ENCODE peak calls at places on chromosomes 11 and 22, in nine cellular contexts. P, H, G, U, C, K, T, F and X are unnamed samples. For H3K9me3 and H3K4me1, the result is how much of the 10 kb centered on the place peaks cover.

GRCh38 chr11:121248496-121248895 is 44.1 kb upstream of the SC5D start:
- DNase-seq in T (no peak), K (no peak), U (no peak), G (no peak), P (no peak), F (no peak), H (no peak), C (no peak), X (no peak)

GRCh38 chr11:65890324-65891179 is at the start of gene CCDC85B:
- DNase-seq in P (peak), H (peak), F (peak), T (peak), U (peak), K (peak), C (peak), G (peak), X (peak)

GRCh38 chr11:78365381-78365792 is 52.2 kb downstream of the GAB2 start:
- DNase-seq in F (no peak), T (no peak), P (no peak), K (no peak), C (no peak), U (no peak), G (no peak), H (no peak), X (no peak)

GRCh38 chr22:31637938-31638618 is 23.9 kb downstream of the PISD start:
- DNase-seq in K (no peak), U (no peak), G (peak), F (no peak), P (no peak), C (no peak), T (no peak), H (peak), X (no peak)

GRCh38 chr22:49712195-49712791 is 115.4 kb downstream of the BRD1 start:
- DNase-seq in P (no peak), K (no peak), T (no peak), G (no peak), F (no peak), U (no peak), C (no peak), H (no peak), X (no peak)

GRCh38 chr22:27100789-27101188 is 443.4 kb downstream of the MIAT start:
- DNase-seq in K (no peak), F (no peak), G (no peak), T (peak), H (no peak), P (no peak), U (no peak), C (no peak), X (no peak)

GRCh38 chr11:111668980-111669379 is 66.7 kb downstream of the SIK2 start:
- DNase-seq in T (no peak), U (no peak), P (no peak), H (no peak), G (no peak), F (no peak), C (no peak), K (no peak), X (no peak)

GRCh38 chr11:6705905-6706535 is 22.9 kb upstream of the MRPL17 start:
- DNase-seq in U (peak), H (peak), T (peak), G (peak), C (peak), P (peak), F (peak), K (no peak), X (no peak)

GRCh38 chr11:120235024-120235628 is 4.8 kb upstream of the POU2F3 start:
- DNase-seq in F (peak), H (no peak), U (no peak), T (peak), P (peak), C (no peak), G (peak), K (peak), X (no peak)

GRCh38 chr11:79493555-79494171 is 52.8 kb upstream of the TENM4 start:
- DNase-seq in F (peak), H (peak), T (peak), U (peak), C (peak), G (peak), K (peak), P (peak), X (no peak)

GRCh38 chr11:35927730-35928129 is 16.1 kb upstream of the LDLRAD3 start:
- DNase-seq in P (peak), G (peak), U (peak), T (peak), C (peak), K (peak), H (peak), F (peak), X (peak)

GRCh38 chr11:33320814-33321330 is 63.7 kb downstream of the HIPK3 start:
- DNase-seq in K (no peak), G (no peak), C (no peak), F (no peak), T (peak), H (no peak), U (no peak), P (no peak), X (no peak)

GRCh38 chr11:57476883-57477506 is 16.7 kb downstream of the RTN4RL2 start:
- DNase-seq in U (no peak), P (peak), G (no peak), F (no peak), H (no peak), K (no peak), T (peak), C (no peak), X (no peak)

GRCh38 chr11:75627879-75628668 is 40.8 kb downstream of the MAP6 start:
- DNase-seq in C (peak), K (no peak), P (no peak), G (peak), H (no peak), U (no peak), T (peak), F (no peak), X (no peak)

GRCh38 chr22:46576556-46577351 is 39.3 kb upstream of the CELSR1 start:
- DNase-seq in P (peak), G (no peak), K (no peak), C (peak), F (no peak), T (peak), U (no peak), H (no peak), X (no peak)

GRCh38 chr22:39496131-39496838 is 5.8 kb upstream of the MIEF1 start:
- DNase-seq in H (peak), U (peak), G (peak), C (peak), K (peak), T (peak), P (peak), F (peak), X (no peak)

GRCh38 chr22:26646158-26646557 is 11.2 kb upstream of the MIAT start:
- DNase-seq in U (no peak), C (no peak), P (no peak), K (no peak), T (peak), H (no peak), F (no peak), G (no peak), X (no peak)

GRCh38 chr11:103294516-103294915 is 185.3 kb downstream of the DYNC2H1 start:
- DNase-seq in G (no peak), H (no peak), F (no peak), T (peak), P (no peak), K (no peak), U (no peak), C (no peak), X (no peak)
- H3K9me3 ChIP-seq in G (under half), H (half or more), F (under half), T (under half), P (under half), K (under half), U (under half), C (under half), X (under half)

DNA sequence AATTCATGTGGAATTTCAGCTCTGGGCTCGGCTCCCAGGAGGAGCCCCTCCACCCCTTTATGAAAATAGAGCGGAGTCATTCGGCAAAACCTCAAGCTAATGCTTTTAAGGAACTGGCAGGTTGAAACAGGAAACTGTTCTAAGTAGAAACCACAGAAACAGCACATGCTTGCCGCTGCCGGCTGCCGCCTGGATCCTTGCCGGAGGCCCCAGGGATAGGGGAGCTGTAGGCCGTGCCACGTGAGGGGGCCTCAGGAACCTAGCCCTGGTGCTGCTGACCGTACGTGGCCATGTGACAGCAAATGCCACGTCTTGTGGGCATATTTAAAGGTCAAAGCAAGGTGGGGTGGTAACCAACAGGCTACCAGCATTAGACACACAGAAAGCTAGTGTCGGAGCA is 77.9 kb upstream of the TIMP3 start:
- DNase-seq in P (no peak), H (peak), U (peak), F (peak), K (no peak), C (no peak), T (peak), G (peak), X (no peak)
- TF ChIP-seq POLR2A in P (no peak), H (no peak), U (no peak), F (no peak), K (no peak), C (no peak), T (no peak), G (no peak), X (no peak)

DNA sequence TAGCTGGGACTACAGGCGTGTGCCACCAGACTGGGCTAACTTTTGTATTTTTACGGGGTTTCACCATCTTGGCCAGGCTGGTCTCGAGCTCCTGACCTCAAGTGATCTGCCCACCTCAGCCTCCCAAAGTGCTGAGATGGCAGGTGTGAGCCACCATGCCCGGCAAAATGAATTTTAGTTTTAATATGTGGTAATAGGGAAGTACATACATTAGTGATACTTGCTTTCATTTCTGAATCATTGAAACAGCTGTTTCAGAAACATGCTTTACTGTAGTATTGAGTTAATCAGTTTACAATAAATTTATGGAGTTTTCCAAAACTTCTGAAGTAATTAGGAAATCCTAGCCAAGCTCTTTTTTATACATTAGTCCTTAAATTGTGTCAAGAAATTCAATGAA is 15.6 kb downstream of the PCF11 start:
- DNase-seq in K (no peak), F (no peak), T (no peak), H (no peak), P (no peak), G (no peak), C (no peak), U (no peak), X (no peak)
- H3K4me1 ChIP-seq in K (under half), F (under half), T (under half), H (half or more), P (half or more), G (half or more), C (under half), U (under half), X (under half)

GRCh38 chr22:20223421-20224245 is 44.5 kb downstream of the RTN4R start:
- DNase-seq in C (no peak), G (no peak), U (no peak), T (no peak), F (no peak), K (no peak), H (no peak), P (no peak), X (no peak)
- H3K9me3 ChIP-seq in C (under half), G (under half), U (under half), T (under half), F (under half), K (under half), H (under half), P (under half), X (under half)